ENCODE peak calls at places on chromosome 1, in nine cellular contexts. O is heart right ventricle, C is stomach, P is cardiac muscle cell, G is fibroblast of lung, I is body of pancreas, U is heart left ventricle, S is tibial nerve, J is PC-3. F is an unnamed sample.

GRCh38 chr1:217407426-217407825 is 223.5 kb downstream of the GPATCH2 start:
- DNase-seq in O (no peak), I (no peak), P (peak), G (peak), C (no peak), S (no peak), U (no peak), J (no peak), F (no peak)

GRCh38 chr1:90722874-90723273 is 5.8 kb upstream of the BARHL2 start:
- DNase-seq in P (no peak), U (no peak), G (no peak), C (no peak), I (no peak), S (no peak), O (no peak), J (no peak), F (no peak)

GRCh38 chr1:154624756-154625643 is 17.0 kb upstream of the ADAR start:
- DNase-seq in S (no peak), G (peak), C (no peak), P (peak), U (no peak), O (no peak), J (no peak), I (no peak), F (no peak)

GRCh38 chr1:180791806-180792205 is 120.9 kb upstream of the KIAA1614 start:
- DNase-seq in O (no peak), U (no peak), G (no peak), S (no peak), J (peak), C (no peak), I (no peak), P (no peak), F (no peak)

GRCh38 chr1:3404801-3405200 is 49.7 kb upstream of the ARHGEF16 start:
- DNase-seq in O (no peak), P (no peak), J (no peak), G (no peak), U (no peak), C (no peak), I (no peak), S (no peak), F (no peak)

GRCh38 chr1:36212782-36213181 is 11.5 kb upstream of the THRAP3 start:
- DNase-seq in U (no peak), C (no peak), J (no peak), G (no peak), I (no peak), O (no peak), S (no peak), P (no peak), F (no peak)

GRCh38 chr1:84298336-84298687 is 3.2 kb upstream of the SAMD13 start:
- DNase-seq in I (peak), G (peak), J (peak), U (peak), O (peak), P (peak), C (peak), S (peak), F (peak)

GRCh38 chr1:89844236-89844807 is 23.5 kb downstream of the LRRC8D start:
- DNase-seq in G (peak), O (no peak), P (no peak), S (no peak), J (peak), I (no peak), C (no peak), U (no peak), F (no peak)

GRCh38 chr1:151720974-151721787 is at the start of gene RIIAD1:
- DNase-seq in S (peak), C (peak), U (peak), P (peak), O (no peak), I (peak), J (no peak), G (no peak), F (no peak)

GRCh38 chr1:6599141-6599975 is 3.3 kb downstream of the KLHL21 start:
- DNase-seq in S (no peak), J (peak), I (peak), U (no peak), G (peak), C (no peak), O (no peak), P (no peak), F (no peak)

GRCh38 chr1:221777434-221778072 is 35.7 kb upstream of the DUSP10 start:
- DNase-seq in O (no peak), P (no peak), U (no peak), J (no peak), C (no peak), I (no peak), S (no peak), G (no peak), F (no peak)

GRCh38 chr1:185603158-185603557 is 131.0 kb upstream of the HMCN1 start:
- DNase-seq in P (no peak), O (no peak), I (no peak), J (no peak), U (no peak), S (no peak), G (no peak), C (no peak), F (no peak)

GRCh38 chr1:29525941-29526340 is 289.6 kb downstream of the PTPRU start:
- DNase-seq in O (no peak), I (no peak), P (no peak), J (no peak), G (no peak), C (peak), U (no peak), S (no peak), F (peak)

GRCh38 chr1:39720094-39720999 is 18.3 kb upstream of the PPIE start:
- DNase-seq in U (no peak), G (peak), O (no peak), P (peak), J (peak), C (no peak), S (no peak), I (peak), F (no peak)
- TF ChIP-seq CTCF in U (peak), G (peak), O (peak), P (peak), J (peak), C (peak), S (peak), I (peak), F (peak)

GRCh38 chr1:27523666-27524020 is 33.7 kb upstream of the WASF2 start:
- DNase-seq in P (no peak), C (no peak), I (no peak), G (no peak), S (no peak), O (no peak), U (no peak), J (no peak), F (no peak)
- H3K27ac ChIP-seq in P (peak), C (peak), I (no peak), G (no peak), S (no peak), O (peak), U (peak), J (no peak), F (peak)

DNA sequence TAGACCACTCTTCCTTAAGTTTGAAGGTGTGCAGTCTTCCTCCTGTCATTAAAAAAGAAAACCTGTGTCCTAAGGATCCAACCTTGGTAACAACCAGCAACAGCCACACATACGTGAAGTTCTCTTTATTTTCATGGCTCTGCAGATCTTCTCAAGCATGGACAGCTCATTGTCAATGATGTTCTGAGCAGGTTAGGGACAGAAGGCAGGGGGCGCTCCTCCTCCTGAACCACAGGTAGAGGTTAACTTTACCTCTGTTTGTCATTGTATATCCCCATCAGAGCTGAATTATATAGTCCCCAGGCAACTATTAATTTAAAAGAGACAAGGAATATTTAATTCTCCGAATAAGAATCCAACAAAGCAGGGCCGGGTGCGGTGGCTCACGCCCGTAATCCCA is 52.5 kb upstream of the CR2 start:
- DNase-seq in S (no peak), G (no peak), I (no peak), C (no peak), O (no peak), J (no peak), U (no peak), P (no peak), F (no peak)
- TF ChIP-seq CTCF in S (no peak), G (no peak), I (no peak), C (no peak), O (no peak), J (peak), U (no peak), P (no peak), F (no peak)

GRCh38 chr1:24109166-24109483 is 2.8 kb downstream of the MYOM3 start:
- DNase-seq in U (no peak), I (no peak), G (no peak), C (no peak), P (no peak), J (no peak), S (no peak), O (no peak), F (no peak)
- H3K27ac ChIP-seq in U (peak), I (no peak), G (no peak), C (no peak), P (no peak), J (peak), S (no peak), O (peak), F (no peak)

GRCh38 chr1:59052194-59052593 is 244.7 kb upstream of the FGGY start:
- DNase-seq in U (no peak), O (no peak), I (peak), P (no peak), C (peak), S (no peak), G (no peak), J (no peak), F (no peak)
- TF ChIP-seq CTCF in U (no peak), O (no peak), I (no peak), P (no peak), C (no peak), S (no peak), G (no peak), J (no peak), F (no peak)

GRCh38 chr1:160124709-160125478 is 9.3 kb downstream of the ATP1A2 start:
- DNase-seq in P (peak), G (peak), S (no peak), C (no peak), J (peak), I (no peak), U (no peak), O (peak), F (no peak)
- H3K27ac ChIP-seq in P (no peak), G (no peak), S (no peak), C (peak), J (peak), I (no peak), U (peak), O (peak), F (peak)

GRCh38 chr1:38611661-38612211 is 247.8 kb downstream of the RRAGC start:
- DNase-seq in U (no peak), I (no peak), J (no peak), C (no peak), O (no peak), P (no peak), S (no peak), G (no peak), F (no peak)

GRCh38 chr1:38607526-38607925 is 252.0 kb downstream of the RRAGC start:
- DNase-seq in C (no peak), G (no peak), J (no peak), S (no peak), U (no peak), I (no peak), P (no peak), O (no peak), F (no peak)

GRCh38 chr1:38605091-38605490 is 254.5 kb downstream of the RRAGC start:
- DNase-seq in U (no peak), S (no peak), O (no peak), J (no peak), P (no peak), C (no peak), I (no peak), G (no peak), F (peak)

GRCh38 chr1:38609166-38609880 is 250.2 kb downstream of the RRAGC start:
- DNase-seq in S (no peak), G (no peak), U (no peak), P (no peak), J (no peak), C (no peak), I (no peak), O (no peak), F (no peak)

DNA sequence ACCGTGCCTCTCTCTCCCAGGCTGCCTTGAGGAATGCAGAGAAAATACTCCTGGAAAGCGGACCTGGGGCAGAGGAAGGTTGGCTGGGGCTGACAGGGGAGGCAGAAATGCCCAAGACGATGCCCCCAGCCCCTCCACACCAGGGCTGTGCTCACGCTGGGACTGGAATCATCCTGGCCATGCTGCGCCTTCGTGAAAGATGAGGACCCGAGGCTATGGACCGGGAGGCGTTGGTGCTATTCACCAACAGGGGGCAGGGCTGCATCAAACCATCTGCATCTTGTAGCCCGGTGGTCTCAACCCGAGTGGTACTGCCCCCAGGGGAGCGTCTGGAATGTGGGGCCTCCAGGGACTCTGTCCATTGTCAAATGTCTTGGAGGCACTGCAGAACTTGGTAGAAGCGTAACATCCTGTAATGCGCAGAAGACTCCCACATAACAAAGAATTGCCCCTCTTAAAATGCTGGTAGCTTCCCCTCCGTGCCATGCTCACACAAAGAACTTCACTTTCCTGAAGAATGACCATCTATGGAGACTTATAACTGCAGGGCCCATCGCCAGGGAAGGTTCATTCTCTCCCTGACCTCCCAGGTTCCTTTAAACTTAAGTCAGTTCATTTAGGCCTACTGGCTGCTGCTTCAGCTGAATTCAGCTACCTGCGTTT is 251.2 kb downstream of the RRAGC start:
- DNase-seq in S (no peak), G (no peak), C (no peak), U (peak), I (no peak), J (no peak), P (peak), O (peak), F (no peak)
- TF ChIP-seq CTCF in S (no peak), G (peak), C (peak), U (peak), I (no peak), J (peak), P (peak), O (peak), F (peak)

GRCh38 chr1:46558141-46558963 is 6.9 kb upstream of the KNCN start:
- DNase-seq in U (no peak), G (no peak), S (no peak), P (no peak), C (no peak), J (no peak), I (no peak), O (no peak), F (no peak)
- H3K27ac ChIP-seq in U (no peak), G (no peak), S (no peak), P (no peak), C (no peak), J (no peak), I (no peak), O (no peak), F (no peak)